ENCODE peak calls at places on chromosomes 5 and 9, in four cellular contexts. F, H, N and Y are unnamed samples.

GRCh38 chr5:135008981-135009735 is 24.9 kb downstream of the PITX1 start:
- DNase-seq in H (no peak), N (no peak), F (no peak), Y (no peak)

GRCh38 chr5:12023614-12024241 is 119.5 kb upstream of the CTNND2 start:
- DNase-seq in F (no peak), N (peak; percentile 43), H (no peak), Y (no peak)

GRCh38 chr5:93022211-93022610 is 558.8 kb downstream of the NR2F1-AS1 start:
- DNase-seq in N (no peak), F (no peak), H (no peak), Y (no peak)

GRCh38 chr5:90709323-90710148 is 150.9 kb downstream of the ADGRV1 start:
- DNase-seq in F (no peak), H (no peak), N (peak; percentile 54), Y (no peak)

GRCh38 chr9:133117271-133118178 is 3.5 kb downstream of the RALGDS start:
- DNase-seq in N (peak; percentile 55), H (peak; percentile 69), F (no peak), Y (no peak)

GRCh38 chr9:123312306-123312877 is 43.6 kb upstream of the CRB2 start:
- DNase-seq in H (no peak), N (no peak), F (no peak), Y (no peak)

GRCh38 chr5:73691301-73691700 is 65.3 kb downstream of the ARHGEF28 start:
- DNase-seq in F (no peak), H (no peak), N (no peak), Y (no peak)

GRCh38 chr5:14894748-14895147 is 23.2 kb upstream of the ANKH start:
- DNase-seq in F (no peak), H (no peak), N (no peak), Y (no peak)

GRCh38 chr5:171599957-171600612 is 180.6 kb downstream of the FGF18 start:
- DNase-seq in H (no peak), F (no peak), N (no peak), Y (no peak)

GRCh38 chr5:96565843-96566242 is 96.3 kb upstream of the CAST start:
- DNase-seq in F (no peak), H (no peak), N (peak; percentile 78), Y (no peak)

GRCh38 chr9:128421474-128422010 is 885 bp downstream of the CERCAM start:
- DNase-seq in F (no peak), H (no peak), N (peak; percentile 40), Y (no peak)

GRCh38 chr5:170216262-170216864 is 16.4 kb upstream of the C5orf58 start:
- DNase-seq in F (no peak), N (peak; percentile 79), H (no peak), Y (no peak)

GRCh38 chr9:72025956-72026355 is 34.5 kb downstream of the C9orf57 start:
- DNase-seq in N (no peak), F (no peak), H (no peak), Y (no peak)

GRCh38 chr9:95264954-95265615 is 52.4 kb downstream of the FANCC start:
- DNase-seq in H (no peak), F (no peak), N (peak; percentile 50), Y (no peak)
- TF ChIP-seq CTCF in H (peak; percentile 26), F (peak; percentile 17), N (peak; percentile 52), Y (peak; percentile 52)

GRCh38 chr5:177982956-177983355 is 13.1 kb downstream of the PROP1 start:
- DNase-seq in F (no peak), N (no peak), H (no peak), Y (no peak)

GRCh38 chr5:177983763-177984564 is 12.1 kb downstream of the PROP1 start:
- DNase-seq in F (peak; percentile 23), N (no peak), H (no peak), Y (no peak)

GRCh38 chr5:177981296-177982071 is 14.6 kb downstream of the PROP1 start:
- DNase-seq in H (no peak), F (no peak), N (no peak), Y (peak; percentile 52)

GRCh38 chr5:177980776-177981175 is 15.3 kb downstream of the PROP1 start:
- DNase-seq in N (no peak), H (no peak), F (peak; percentile 28), Y (no peak)

GRCh38 chr5:177982072-177982727 is 13.8 kb downstream of the PROP1 start:
- DNase-seq in N (no peak), H (peak; percentile 57), F (no peak), Y (peak; percentile 66)
- TF ChIP-seq CTCF in N (peak; percentile 12), H (peak; percentile 40), F (no peak), Y (peak; percentile 21)

GRCh38 chr9:98642661-98643312 is 65.9 kb downstream of the GABBR2 start:
- DNase-seq in N (no peak), H (no peak), F (no peak), Y (no peak)
- TF ChIP-seq CTCF in N (no peak), H (no peak), F (no peak), Y (no peak)

GRCh38 chr9:95102001-95102433 is 215.5 kb downstream of the FANCC start:
- DNase-seq in H (peak; percentile 18), N (no peak), F (no peak), Y (no peak)

GRCh38 chr9:95102572-95102971 is 214.9 kb downstream of the FANCC start:
- DNase-seq in H (peak; percentile 33), N (no peak), F (no peak), Y (no peak)

GRCh38 chr9:95104088-95104960 is 213.2 kb downstream of the FANCC start:
- DNase-seq in H (no peak), F (no peak), N (no peak), Y (no peak)

GRCh38 chr9:95104966-95105365 is 212.5 kb downstream of the FANCC start:
- DNase-seq in N (no peak), H (peak; percentile 47), F (no peak), Y (no peak)

GRCh38 chr9:95103385-95104087 is 214.0 kb downstream of the FANCC start:
- DNase-seq in H (peak; percentile 59), N (no peak), F (no peak), Y (no peak)
- TF ChIP-seq CTCF in H (peak; percentile 14), N (peak; percentile 26), F (no peak), Y (peak; percentile 30)

GRCh38 chr9:21317956-21318923 is 13.1 kb upstream of the IFNA5 start:
- DNase-seq in N (peak; percentile 68), H (no peak), F (no peak), Y (no peak)
- TF ChIP-seq CTCF in N (peak; percentile 75), H (peak; percentile 71), F (peak; percentile 62), Y (peak; percentile 84)

GRCh38 chr5:56313596-56313995 is 80.5 kb upstream of the ANKRD55 start:
- DNase-seq in N (no peak), F (no peak), H (no peak), Y (no peak)

GRCh38 chr5:56311306-56311904 is 78.3 kb upstream of the ANKRD55 start:
- DNase-seq in N (no peak), F (no peak), H (no peak), Y (no peak)

GRCh38 chr5:56316302-56316994 is 83.3 kb upstream of the ANKRD55 start:
- DNase-seq in H (no peak), F (no peak), N (no peak), Y (no peak)

GRCh38 chr5:56313004-56313531 is 79.9 kb upstream of the ANKRD55 start:
- DNase-seq in N (no peak), H (no peak), F (no peak), Y (no peak)

GRCh38 chr5:56314536-56314935 is 81.4 kb upstream of the ANKRD55 start:
- DNase-seq in H (no peak), N (no peak), F (no peak), Y (no peak)
- TF ChIP-seq CTCF in H (peak; percentile 38), N (peak; percentile 89), F (no peak), Y (peak; percentile 40)

GRCh38 chr5:88842784-88843183 is 40.2 kb downstream of the MEF2C start:
- DNase-seq in N (no peak), H (no peak), F (no peak), Y (no peak)

GRCh38 chr5:88846434-88846833 is 36.5 kb downstream of the MEF2C start:
- DNase-seq in H (no peak), F (no peak), N (no peak), Y (no peak)

GRCh38 chr5:88841212-88841611 is 41.8 kb downstream of the MEF2C start:
- DNase-seq in H (no peak), N (no peak), F (no peak), Y (no peak)

GRCh38 chr5:88847410-88847809 is 35.6 kb downstream of the MEF2C start:
- DNase-seq in F (no peak), H (no peak), N (no peak), Y (no peak)

GRCh38 chr5:88845081-88845697 is 37.8 kb downstream of the MEF2C start:
- DNase-seq in F (no peak), H (no peak), N (no peak), Y (no peak)
- TF ChIP-seq CTCF in F (no peak), H (no peak), N (no peak), Y (no peak)

GRCh38 chr5:180804129-180804601 is 1.6 kb upstream of the MGAT1 start:
- DNase-seq in H (no peak), F (peak; percentile 53), N (no peak), Y (no peak)

GRCh38 chr5:180802325-180803180 is at the start of gene MGAT1:
- DNase-seq in H (peak; percentile 92), N (peak; percentile 92), F (peak; percentile 94), Y (peak; percentile 87)

GRCh38 chr5:180801596-180802324 is 846 bp downstream of the MGAT1 start:
- DNase-seq in N (no peak), F (peak; percentile 57), H (no peak), Y (no peak)

GRCh38 chr5:180806351-180807011 is 3.9 kb upstream of the MGAT1 start:
- DNase-seq in N (no peak), F (no peak), H (no peak), Y (no peak)

DNA sequence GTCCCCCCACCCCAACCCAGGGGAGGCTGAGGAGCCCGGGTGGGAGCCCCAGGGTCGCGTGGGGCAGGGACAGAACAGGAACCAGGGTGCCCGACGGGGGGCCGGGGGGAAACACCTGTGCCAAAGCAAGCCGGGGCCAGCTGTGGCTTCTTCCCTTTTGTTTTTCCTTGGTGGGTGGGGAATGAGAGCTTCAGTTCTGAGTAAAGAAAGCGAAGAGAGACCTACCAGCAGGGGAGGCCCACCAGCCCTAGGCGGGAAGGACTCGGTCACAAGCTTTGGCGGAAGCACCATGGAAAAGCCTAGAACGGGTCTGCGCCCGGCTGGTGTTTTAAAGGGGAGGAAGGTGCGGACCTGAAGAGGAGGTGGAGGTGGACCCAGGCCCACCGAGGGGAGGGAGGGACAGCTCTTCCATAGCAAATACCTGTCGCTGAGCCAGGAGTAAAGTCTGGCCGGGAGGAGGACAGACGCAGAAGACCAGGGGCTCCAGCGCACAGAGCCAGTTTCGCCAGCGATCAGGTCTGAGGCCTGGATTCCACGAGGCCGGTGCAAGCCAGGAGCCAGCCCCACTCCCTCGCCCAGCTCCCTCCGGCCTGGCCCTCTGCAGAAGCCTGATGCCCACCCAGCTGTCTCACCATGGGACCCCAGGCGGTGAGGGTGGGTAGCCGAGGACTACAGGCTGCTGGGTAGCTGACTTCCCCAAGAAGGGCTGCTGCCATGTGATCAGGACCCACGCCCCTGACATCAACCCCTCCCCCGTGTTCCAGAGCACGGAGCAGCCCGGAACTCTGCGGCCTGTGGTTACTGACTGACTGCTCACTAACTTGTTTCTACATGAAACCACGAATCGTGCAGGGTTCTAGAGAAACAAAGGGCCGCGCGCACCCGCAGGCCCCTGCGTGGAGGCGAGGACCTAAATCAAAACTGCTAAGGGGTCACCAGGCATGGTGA is 849 bp upstream of the MGAT1 start:
- DNase-seq in F (peak; percentile 72), H (peak; percentile 93), N (peak; percentile 32), Y (peak; percentile 69)
- TF ChIP-seq CTCF in F (no peak), H (no peak), N (no peak), Y (no peak)